ENCODE peak calls at places on chromosomes 12 and 14, in eight cellular contexts. Y is CD8-positive, alpha-beta T cell; M is GM12865; Q is heart left ventricle; U is CD4-positive, alpha-beta T cell; G is progenitor cell of endocrine pancreas; S is Calu3; K is mesothelial cell of epicardium. W is an unnamed sample.

GRCh38 chr12:88665051-88665450 is 84.8 kb upstream of the KITLG start:
- DNase-seq in M (no peak), G (no peak), S (no peak), U (no peak), K (no peak), Q (no peak), Y (no peak), W (no peak)

GRCh38 chr12:1499351-1499750 is 95.0 kb downstream of the FBXL14 start:
- DNase-seq in Y (no peak), K (no peak), S (no peak), U (no peak), M (no peak), G (no peak), Q (no peak), W (no peak)

GRCh38 chr14:90447720-90448497 is 51.1 kb downstream of the CALM1 start:
- DNase-seq in Y (no peak), K (no peak), U (no peak), G (no peak), Q (no peak), M (peak), S (no peak), W (no peak)

GRCh38 chr12:106954462-106955376 is 988 bp upstream of the TMEM263 start:
- DNase-seq in G (peak), K (no peak), U (peak), M (no peak), S (no peak), Y (peak), Q (peak), W (peak)

GRCh38 chr14:58808828-58809227 is 171.1 kb downstream of the DACT1 start:
- DNase-seq in M (no peak), U (no peak), S (peak), K (no peak), G (no peak), Y (no peak), Q (no peak), W (no peak)

GRCh38 chr14:22640192-22640591 is 4.0 kb downstream of the OR6J1 start:
- DNase-seq in M (no peak), U (no peak), Y (no peak), S (no peak), K (no peak), G (no peak), Q (no peak), W (no peak)

GRCh38 chr12:102120886-102121285 is 903 bp downstream of the PARPBP start:
- DNase-seq in M (peak), K (no peak), Q (no peak), G (no peak), S (peak), Y (no peak), U (no peak), W (no peak)

GRCh38 chr12:105418232-105418631 is 87.7 kb downstream of the C12orf75 start:
- DNase-seq in U (no peak), Y (no peak), S (peak), Q (no peak), K (no peak), G (no peak), M (no peak), W (no peak)

GRCh38 chr14:90460136-90460535 is 63.3 kb downstream of the CALM1 start:
- DNase-seq in U (no peak), Y (no peak), Q (no peak), S (no peak), M (no peak), G (no peak), K (no peak), W (no peak)

GRCh38 chr14:91415794-91416743 is 1.6 kb downstream of the CCDC88C start:
- DNase-seq in Y (peak), Q (no peak), U (peak), S (no peak), K (no peak), G (no peak), M (peak), W (no peak)

GRCh38 chr12:32134144-32134888 is 27.7 kb downstream of the BICD1 start:
- DNase-seq in M (peak), G (no peak), U (peak), K (no peak), Q (no peak), Y (peak), S (peak), W (no peak)

GRCh38 chr12:93572712-93573551 is 457 bp downstream of the SOCS2 start:
- DNase-seq in S (no peak), G (peak), Y (peak), U (no peak), Q (peak), K (peak), M (peak), W (peak)

GRCh38 chr12:116288735-116289134 is 11.2 kb upstream of the MED13L start:
- DNase-seq in K (no peak), Q (no peak), Y (no peak), U (no peak), M (no peak), S (no peak), G (no peak), W (no peak)

GRCh38 chr12:54654926-54655325 is 6.8 kb upstream of the DCD start:
- DNase-seq in U (no peak), Y (no peak), M (no peak), Q (no peak), G (no peak), S (no peak), K (no peak), W (no peak)

GRCh38 chr12:122045262-122045661 is 23.6 kb downstream of the BCL7A start:
- DNase-seq in S (no peak), U (no peak), G (no peak), Y (no peak), Q (no peak), K (no peak), M (no peak), W (no peak)

GRCh38 chr14:60679566-60680258 is 30.4 kb upstream of the SIX1 start:
- DNase-seq in M (no peak), K (no peak), S (no peak), Q (no peak), G (no peak), Y (no peak), U (no peak), W (no peak)

GRCh38 chr12:38456769-38457168 is 140.2 kb downstream of the ALG10B start:
- DNase-seq in G (no peak), M (no peak), Y (no peak), Q (no peak), S (no peak), K (no peak), U (no peak), W (no peak)

GRCh38 chr12:4824415-4824814 is 85.3 kb upstream of the KCNA1 start:
- DNase-seq in M (no peak), S (no peak), Y (no peak), U (no peak), G (no peak), Q (no peak), K (no peak), W (no peak)

GRCh38 chr12:53207042-53207441 is at the start of gene ITGB7:
- DNase-seq in Q (no peak), S (no peak), U (peak), M (peak), Y (peak), G (no peak), K (no peak), W (no peak)

GRCh38 chr14:101506211-101506920 is 54.9 kb upstream of the DIO3 start:
- DNase-seq in Q (peak), U (no peak), M (no peak), Y (no peak), K (no peak), S (no peak), G (no peak), W (no peak)

GRCh38 chr12:97306121-97306520 is 156.5 kb upstream of the RMST start:
- DNase-seq in S (no peak), K (no peak), G (no peak), Y (no peak), Q (no peak), U (no peak), M (peak), W (no peak)

GRCh38 chr12:124609041-124609984 is 41.9 kb upstream of the NCOR2 start:
- DNase-seq in G (peak), Y (peak), Q (peak), U (peak), K (peak), S (peak), M (peak), W (no peak)

GRCh38 chr14:26191666-26192065 is 406.2 kb downstream of the NOVA1 start:
- DNase-seq in S (no peak), G (no peak), U (no peak), Y (no peak), M (no peak), K (no peak), Q (no peak), W (no peak)

GRCh38 chr14:90820958-90821357 is 4.7 kb upstream of the TTC7B start:
- DNase-seq in Q (no peak), M (peak), Y (peak), G (no peak), S (peak), K (no peak), U (peak), W (no peak)

GRCh38 chr14:99731536-99732435 is 47.7 kb downstream of the CYP46A1 start:
- DNase-seq in K (no peak), G (no peak), Q (peak), Y (no peak), M (no peak), S (no peak), U (no peak), W (no peak)

GRCh38 chr12:57780284-57780897 is 2.2 kb upstream of the TSFM start:
- DNase-seq in Q (no peak), S (no peak), M (no peak), Y (no peak), K (no peak), G (no peak), U (no peak), W (no peak)

GRCh38 chr12:76313289-76313688 is 34.9 kb downstream of the BBS10 start:
- DNase-seq in U (no peak), Q (no peak), G (no peak), M (no peak), S (no peak), Y (no peak), K (no peak), W (no peak)

GRCh38 chr14:90308561-90308960 is 23.2 kb downstream of the NRDE2 start:
- DNase-seq in K (no peak), Q (no peak), G (no peak), U (no peak), Y (no peak), S (no peak), M (no peak), W (no peak)

GRCh38 chr12:61490732-61491498 is 769.3 kb upstream of the USP15 start:
- DNase-seq in Y (no peak), K (no peak), U (no peak), Q (no peak), G (no peak), M (no peak), S (no peak), W (no peak)

GRCh38 chr12:52090291-52090690 is 10.8 kb downstream of the SMIM41 start:
- DNase-seq in S (no peak), Q (no peak), K (peak), G (no peak), Y (no peak), M (no peak), U (no peak), W (no peak)

GRCh38 chr12:124386059-124386458 is 91.2 kb downstream of the RFLNA start:
- DNase-seq in S (no peak), Y (no peak), K (no peak), Q (peak), U (no peak), G (no peak), M (no peak), W (no peak)

DNA sequence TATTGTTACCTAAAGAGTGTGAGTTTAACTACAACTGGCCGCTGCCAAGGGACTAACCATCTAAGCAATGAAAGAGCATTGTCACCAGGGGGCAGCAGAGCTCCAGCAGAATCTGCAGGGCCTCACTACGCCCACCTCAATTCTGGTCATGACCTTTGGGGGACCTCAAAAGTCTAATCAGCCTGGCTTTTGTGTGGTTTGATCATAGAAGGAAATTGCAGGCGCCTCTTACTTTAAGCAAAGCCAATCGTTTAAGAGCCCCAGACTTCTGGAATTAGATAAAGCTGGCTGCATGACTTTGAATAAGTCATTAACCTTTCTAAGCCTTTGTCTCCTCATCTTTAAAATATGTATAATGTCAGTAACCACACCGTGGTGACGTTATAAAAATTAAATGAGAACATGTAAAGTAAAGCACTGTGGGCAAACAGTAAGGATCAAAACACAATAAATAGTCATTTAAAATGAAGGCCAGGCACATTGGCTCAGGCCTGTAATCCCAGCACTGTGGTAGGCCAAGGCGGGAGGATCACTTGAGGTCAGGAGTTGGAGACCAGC is 58.6 kb downstream of the TBX3 start:
- DNase-seq in K (peak), Y (no peak), U (no peak), M (peak), S (peak), Q (no peak), G (peak), W (peak)
- TF ChIP-seq CTCF in K (peak), Y (no peak), U (peak), M (peak), S (peak), Q (peak), G (peak), W (peak)

GRCh38 chr12:132429122-132429931 is 60.6 kb upstream of the FBRSL1 start:
- DNase-seq in M (no peak), G (no peak), Q (no peak), K (no peak), U (no peak), S (no peak), Y (no peak), W (no peak)

GRCh38 chr12:132428872-132429121 is 61.2 kb upstream of the FBRSL1 start:
- DNase-seq in G (no peak), S (no peak), Q (no peak), K (no peak), U (no peak), M (no peak), Y (no peak), W (no peak)

GRCh38 chr12:132427177-132427725 is 62.7 kb upstream of the FBRSL1 start:
- DNase-seq in U (no peak), Q (no peak), K (no peak), G (no peak), M (no peak), S (no peak), Y (no peak), W (no peak)

GRCh38 chr12:132426349-132427176 is 63.4 kb upstream of the FBRSL1 start:
- DNase-seq in Y (no peak), K (no peak), Q (no peak), G (no peak), M (no peak), U (no peak), S (no peak), W (no peak)

GRCh38 chr12:132427999-132428871 is 61.7 kb upstream of the FBRSL1 start:
- DNase-seq in K (no peak), M (no peak), S (no peak), U (no peak), Q (no peak), G (no peak), Y (no peak), W (no peak)
- TF ChIP-seq CTCF in K (no peak), M (no peak), S (no peak), U (no peak), Q (no peak), G (peak), Y (no peak), W (peak)

DNA sequence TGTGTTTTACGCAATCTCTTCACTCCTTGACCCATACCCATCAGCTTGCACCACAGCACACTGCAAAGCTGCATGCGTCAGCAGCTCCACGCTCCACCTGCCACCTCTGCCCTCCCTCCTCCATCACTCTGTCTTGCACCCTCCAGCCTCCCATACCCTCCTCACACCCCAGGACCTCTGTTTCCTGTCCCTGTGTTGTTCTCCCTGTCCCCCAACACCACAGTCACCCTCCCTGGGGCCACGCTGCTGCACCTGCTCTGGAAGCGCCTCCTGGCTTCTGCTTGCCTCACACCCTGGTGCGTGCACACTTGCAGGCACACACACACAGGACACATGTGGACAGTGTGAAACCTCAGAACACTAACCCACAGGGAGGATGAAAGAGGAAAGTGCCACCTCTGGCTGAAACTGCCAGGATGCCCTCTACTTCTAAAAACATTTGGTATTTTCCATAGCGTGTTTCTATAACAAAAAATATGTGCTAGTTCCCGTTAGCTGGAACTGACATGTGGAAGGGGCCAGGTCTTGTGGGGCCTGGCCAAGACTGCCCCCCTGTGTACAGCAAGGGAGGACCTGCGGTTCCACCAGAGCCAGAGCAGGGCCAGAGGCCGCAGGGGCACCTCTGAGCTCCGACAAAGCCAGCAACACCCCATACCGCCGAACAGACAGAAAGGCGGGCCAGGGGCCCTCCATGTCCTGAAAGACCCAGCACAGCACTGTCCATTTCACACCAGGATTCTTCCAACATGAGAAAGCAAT is 10.0 kb downstream of the BRF1 start:
- DNase-seq in S (no peak), U (no peak), K (no peak), M (no peak), Y (peak), Q (no peak), G (no peak), W (no peak)
- TF ChIP-seq CTCF in S (no peak), U (no peak), K (no peak), M (no peak), Y (no peak), Q (no peak), G (no peak), W (no peak)

DNA sequence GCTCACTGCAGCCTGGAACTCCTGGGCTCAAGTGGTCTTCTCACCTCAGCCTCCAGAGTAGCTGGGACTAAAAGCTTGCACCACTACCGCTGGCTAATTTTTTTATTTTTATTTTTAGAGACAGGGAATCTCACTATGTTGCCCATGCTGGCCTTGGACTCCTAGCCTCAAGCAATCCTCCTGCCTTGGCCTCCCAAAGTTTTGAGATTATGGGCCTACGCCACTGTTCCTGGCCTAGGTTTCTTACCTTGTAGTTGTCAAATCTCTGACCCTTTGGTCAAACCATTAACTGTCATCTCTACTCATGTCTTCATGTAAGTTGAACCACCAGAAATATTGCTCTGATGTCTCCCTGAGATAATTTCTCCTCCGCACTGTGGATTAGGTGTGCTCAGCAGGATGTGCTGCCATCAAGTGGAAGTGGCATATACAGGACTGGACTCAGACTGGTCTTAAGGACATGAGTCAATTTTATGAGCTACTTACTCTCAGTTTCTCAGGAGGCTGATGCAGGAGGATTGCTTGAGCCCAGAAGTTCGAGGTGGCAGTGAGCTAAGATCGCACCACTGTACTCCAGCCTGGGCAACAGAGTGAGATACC is 28.5 kb downstream of the ACTR6 start:
- DNase-seq in G (no peak), U (no peak), K (no peak), M (peak), Q (no peak), S (peak), Y (no peak), W (no peak)
- TF ChIP-seq CTCF in G (no peak), U (no peak), K (no peak), M (no peak), Q (no peak), S (no peak), Y (no peak), W (no peak)

DNA sequence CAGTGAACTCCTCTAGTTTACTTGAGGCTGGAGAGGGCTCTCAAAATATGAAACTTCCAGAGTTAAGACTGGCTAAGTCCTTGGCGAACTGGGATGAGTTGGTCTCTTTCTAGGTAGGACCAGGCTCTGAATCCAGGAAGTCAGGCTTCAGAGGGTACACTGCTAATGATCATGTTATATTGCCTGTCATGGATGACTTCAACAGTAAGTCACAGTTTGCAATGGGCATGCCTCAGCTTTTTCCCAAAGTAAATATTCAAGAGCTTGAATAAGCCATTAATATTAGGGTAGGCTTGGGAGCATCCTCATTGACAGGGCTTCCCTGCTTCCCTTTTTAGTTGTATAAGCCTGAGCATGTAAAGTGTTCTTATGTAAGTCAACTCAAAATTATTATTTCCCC is 61.7 kb upstream of the PTHLH start:
- DNase-seq in U (no peak), S (no peak), K (no peak), Q (no peak), M (no peak), G (no peak), Y (no peak), W (no peak)
- TF ChIP-seq CTCF in U (no peak), S (no peak), K (no peak), Q (no peak), M (no peak), G (no peak), Y (no peak), W (no peak)

W was measured in neural crest cell.